ENCODE peak calls at places on chromosomes 11 and 22, in five cellular contexts. One of them, this sample, is unnamed.

GRCh38 chr11:70332567-70332966 is 62.1 kb downstream of the PPFIA1 start:
- DNase-seq in Panc1: no peak
- DNase-seq in mammary epithelial cell: no peak
- DNase-seq in heart left ventricle: no peak
- DNase-seq in cardiac muscle cell: no peak
- DNase-seq in this sample: no peak

GRCh38 chr11:115707180-115707905 is 203.1 kb upstream of the CADM1 start:
- DNase-seq in Panc1: no peak
- DNase-seq in mammary epithelial cell: no peak
- DNase-seq in heart left ventricle: no peak
- DNase-seq in cardiac muscle cell: no peak
- DNase-seq in this sample: peak; percentile 38

GRCh38 chr22:23204541-23205157 is 24.3 kb downstream of the BCR start:
- DNase-seq in Panc1: no peak
- DNase-seq in mammary epithelial cell: no peak
- DNase-seq in heart left ventricle: peak; percentile 85
- DNase-seq in cardiac muscle cell: no peak
- DNase-seq in this sample: peak; percentile 48

GRCh38 chr22:47164514-47165337 is 402.3 kb downstream of the TBC1D22A start:
- DNase-seq in Panc1: no peak
- DNase-seq in mammary epithelial cell: no peak
- DNase-seq in heart left ventricle: peak; percentile 18
- DNase-seq in cardiac muscle cell: no peak
- DNase-seq in this sample: no peak

GRCh38 chr11:94664336-94664735 is 97.2 kb downstream of the PIWIL4 start:
- DNase-seq in Panc1: no peak
- DNase-seq in mammary epithelial cell: peak; percentile 43
- DNase-seq in heart left ventricle: no peak
- DNase-seq in cardiac muscle cell: no peak
- DNase-seq in this sample: no peak

GRCh38 chr22:31537019-31537535 is 40.7 kb downstream of the SFI1 start:
- DNase-seq in Panc1: no peak
- DNase-seq in mammary epithelial cell: no peak
- DNase-seq in heart left ventricle: no peak
- DNase-seq in cardiac muscle cell: peak; percentile 9
- DNase-seq in this sample: no peak

GRCh38 chr22:29253561-29254282 is 14.1 kb downstream of the RHBDD3 start:
- DNase-seq in Panc1: no peak
- DNase-seq in mammary epithelial cell: no peak
- DNase-seq in heart left ventricle: no peak
- DNase-seq in cardiac muscle cell: no peak
- DNase-seq in this sample: no peak

GRCh38 chr11:108122166-108122628 is 830 bp downstream of the ACAT1 start:
- DNase-seq in Panc1: no peak
- DNase-seq in mammary epithelial cell: no peak
- DNase-seq in heart left ventricle: no peak
- DNase-seq in cardiac muscle cell: no peak
- DNase-seq in this sample: no peak

GRCh38 chr11:11843233-11843632 is 1.5 kb downstream of the USP47 start:
- DNase-seq in Panc1: no peak
- DNase-seq in mammary epithelial cell: peak; percentile 87
- DNase-seq in heart left ventricle: no peak
- DNase-seq in cardiac muscle cell: peak; percentile 28
- DNase-seq in this sample: no peak

GRCh38 chr22:46256358-46256958 is 6.4 kb upstream of the CDPF1 start:
- DNase-seq in Panc1: no peak
- DNase-seq in mammary epithelial cell: no peak
- DNase-seq in heart left ventricle: no peak
- DNase-seq in cardiac muscle cell: no peak
- DNase-seq in this sample: no peak

DNA sequence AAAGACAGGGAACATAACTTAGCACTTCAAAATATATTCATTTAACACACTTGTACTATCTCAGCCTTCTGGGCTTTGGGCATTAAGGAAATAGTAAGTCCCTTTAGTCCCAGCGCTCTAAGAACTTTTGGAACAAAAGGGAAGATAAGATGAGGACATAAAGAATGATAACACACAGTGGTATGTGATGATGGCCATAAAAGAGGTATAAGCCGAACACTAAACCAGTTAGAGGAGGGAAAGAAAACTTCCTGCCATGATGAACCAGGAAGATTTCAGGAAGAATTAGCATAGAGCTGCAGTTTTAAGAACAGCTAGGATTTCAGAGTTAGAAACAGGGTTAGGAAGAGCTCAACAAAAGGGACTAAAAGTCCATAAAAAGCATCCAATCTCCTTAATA is 11.8 kb downstream of the SYTL2 start:
- DNase-seq in Panc1: no peak
- DNase-seq in mammary epithelial cell: no peak
- DNase-seq in heart left ventricle: no peak
- DNase-seq in cardiac muscle cell: no peak
- DNase-seq in this sample: no peak
- H3K4me1 ChIP-seq in Panc1: peaks cover 54% of the 10 kb centered on the region
- H3K4me1 ChIP-seq in mammary epithelial cell: no peaks in the 10 kb centered on the region
- H3K4me1 ChIP-seq in heart left ventricle: no peaks in the 10 kb centered on the region
- H3K4me1 ChIP-seq in cardiac muscle cell: no peaks in the 10 kb centered on the region
- H3K4me1 ChIP-seq in this sample: peaks cover 2% of the 10 kb centered on the region

GRCh38 chr11:112212710-112213109 is 13.5 kb upstream of the PTS start:
- DNase-seq in Panc1: no peak
- DNase-seq in mammary epithelial cell: no peak
- DNase-seq in heart left ventricle: no peak
- DNase-seq in cardiac muscle cell: no peak
- DNase-seq in this sample: no peak

GRCh38 chr11:112211556-112211955 is 14.7 kb upstream of the PTS start:
- DNase-seq in Panc1: no peak
- DNase-seq in mammary epithelial cell: no peak
- DNase-seq in heart left ventricle: no peak
- DNase-seq in cardiac muscle cell: no peak
- DNase-seq in this sample: no peak

GRCh38 chr11:112210890-112211289 is 15.3 kb upstream of the PTS start:
- DNase-seq in Panc1: no peak
- DNase-seq in mammary epithelial cell: no peak
- DNase-seq in heart left ventricle: no peak
- DNase-seq in cardiac muscle cell: no peak
- DNase-seq in this sample: no peak

GRCh38 chr11:112213753-112214152 is 12.5 kb upstream of the PTS start:
- DNase-seq in Panc1: no peak
- DNase-seq in mammary epithelial cell: peak; percentile 35
- DNase-seq in heart left ventricle: no peak
- DNase-seq in cardiac muscle cell: no peak
- DNase-seq in this sample: no peak

DNA sequence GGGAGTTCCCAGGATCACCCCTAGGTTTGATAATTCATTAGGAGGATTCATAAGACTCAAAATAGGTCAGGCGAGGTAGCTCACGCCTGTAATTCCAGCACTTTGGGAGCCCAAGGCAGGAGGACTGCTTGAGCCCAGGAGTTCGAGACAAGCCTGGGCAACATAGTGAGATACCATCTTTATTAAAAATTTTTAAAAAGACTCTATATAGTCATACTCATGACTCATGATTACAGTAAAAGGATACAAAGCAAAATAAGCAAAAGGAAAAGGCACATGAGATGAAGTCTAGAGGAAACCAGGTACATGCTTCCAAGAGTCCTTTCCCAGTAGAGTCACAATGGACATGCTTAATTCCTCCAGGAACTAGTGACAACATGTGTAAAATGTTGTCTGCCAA is 13.9 kb upstream of the PTS start:
- DNase-seq in Panc1: no peak
- DNase-seq in mammary epithelial cell: peak; percentile 64
- DNase-seq in heart left ventricle: no peak
- DNase-seq in cardiac muscle cell: no peak
- DNase-seq in this sample: no peak
- H3K27ac ChIP-seq in Panc1: no peak overlapping the region
- H3K27ac ChIP-seq in mammary epithelial cell: peak overlapping the region; percentile 14
- H3K27ac ChIP-seq in heart left ventricle: no peak overlapping the region
- H3K27ac ChIP-seq in cardiac muscle cell: peak overlapping the region; percentile 12
- H3K27ac ChIP-seq in this sample: no peak overlapping the region

DNA sequence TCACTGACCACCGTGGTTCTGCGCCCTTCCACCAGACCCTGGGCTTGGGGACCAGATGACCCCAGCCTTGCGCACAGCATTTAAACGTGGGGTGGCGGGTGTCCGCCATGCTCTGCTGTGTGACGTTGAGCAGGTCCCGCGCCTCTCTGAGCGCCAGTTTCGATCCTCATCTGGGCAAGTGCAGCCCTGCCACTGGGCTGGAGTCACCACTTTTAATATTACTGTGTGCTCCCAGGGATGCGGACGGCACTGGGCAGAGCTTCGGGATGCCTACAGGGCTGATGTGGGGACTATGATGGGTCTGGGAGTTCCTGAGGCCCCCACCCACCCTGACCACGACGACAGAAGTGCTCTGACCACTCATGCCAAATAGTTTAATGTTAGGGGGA is 1.2 kb upstream of the NUDT8 start:
- DNase-seq in Panc1: no peak
- DNase-seq in mammary epithelial cell: no peak
- DNase-seq in heart left ventricle: no peak
- DNase-seq in cardiac muscle cell: no peak
- DNase-seq in this sample: no peak
- TF ChIP-seq CTCF in Panc1: peak; percentile 60
- TF ChIP-seq CTCF in mammary epithelial cell: no peak
- TF ChIP-seq CTCF in heart left ventricle: no peak
- TF ChIP-seq CTCF in cardiac muscle cell: no peak
- TF ChIP-seq CTCF in this sample: no peak

DNA sequence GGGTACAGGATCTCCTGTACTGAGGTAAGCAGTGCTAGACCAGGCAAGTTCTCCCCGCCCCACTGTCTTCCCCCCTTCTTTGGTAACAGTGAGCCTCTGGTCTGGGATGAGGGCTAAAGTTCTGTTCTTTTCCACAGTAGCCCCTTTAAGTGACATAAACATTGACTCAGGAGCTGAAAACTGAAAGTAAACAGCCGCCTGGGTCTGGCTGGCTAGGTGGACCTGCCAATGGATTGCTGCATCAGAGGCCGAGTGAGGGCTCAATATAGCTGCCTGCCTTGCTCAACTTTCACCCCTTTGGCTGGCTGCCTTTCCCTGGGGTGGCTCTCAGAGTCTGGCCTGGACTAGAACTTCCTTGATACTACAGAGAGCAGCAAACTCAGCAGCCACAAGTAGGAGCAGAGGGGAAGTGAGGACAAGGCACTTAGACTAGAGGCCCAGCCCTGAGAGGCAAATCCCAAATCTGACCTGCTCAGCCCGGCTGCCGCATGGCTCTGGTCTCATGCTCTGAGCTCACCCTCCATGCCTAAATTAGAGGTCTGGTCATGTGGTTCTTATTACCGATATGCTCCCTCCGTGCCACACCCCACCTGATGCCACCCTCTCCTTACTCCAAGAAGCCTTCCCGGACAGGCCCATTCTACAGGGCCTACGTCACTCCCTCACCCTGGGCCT is 9.6 kb upstream of the UCP3 start:
- DNase-seq in Panc1: no peak
- DNase-seq in mammary epithelial cell: no peak
- DNase-seq in heart left ventricle: peak; percentile 90
- DNase-seq in cardiac muscle cell: peak; percentile 33
- DNase-seq in this sample: peak; percentile 95
- H3K4me1 ChIP-seq in Panc1: no peaks in the 10 kb centered on the region
- H3K4me1 ChIP-seq in mammary epithelial cell: peaks cover 16% of the 10 kb centered on the region
- H3K4me1 ChIP-seq in heart left ventricle: peaks cover 25% of the 10 kb centered on the region
- H3K4me1 ChIP-seq in cardiac muscle cell: peaks cover 13% of the 10 kb centered on the region
- H3K4me1 ChIP-seq in this sample: peaks cover 17% of the 10 kb centered on the region

This sample was measured in lung.